ENCODE peak calls at places on chromosomes 6 and 20, in seven cellular contexts. A is MM.1S, P is IMR-90, S is epithelial cell of esophagus, C is pancreas, M is colonic mucosa, Z is AG04449. E is an unnamed sample.

GRCh38 chr6:71268710-71269437 is 19.7 kb upstream of the OGFRL1 start:
- DNase-seq in A (no peak), P (no peak), S (no peak), C (no peak), M (no peak), Z (no peak), E (no peak)

GRCh38 chr6:143038845-143039244 is 21.8 kb upstream of the AIG1 start:
- DNase-seq in A (no peak), P (no peak), S (no peak), C (no peak), M (no peak), Z (no peak), E (no peak)

GRCh38 chr20:57415791-57416190 is 24.6 kb downstream of the RBM38 start:
- DNase-seq in A (no peak), P (no peak), S (no peak), C (no peak), M (no peak), Z (no peak), E (no peak)

GRCh38 chr6:44956426-44956825 is 371.7 kb upstream of the RUNX2 start:
- DNase-seq in A (no peak), P (peak), S (no peak), C (no peak), M (no peak), Z (peak), E (peak)

GRCh38 chr6:15574023-15574422 is 88.8 kb downstream of the DTNBP1 start:
- DNase-seq in A (no peak), P (no peak), S (no peak), C (no peak), M (no peak), Z (no peak), E (no peak)

GRCh38 chr6:115573866-115574265 is 486.8 kb downstream of the FRK start:
- DNase-seq in A (no peak), P (peak), S (no peak), C (no peak), M (no peak), Z (no peak), E (no peak)

GRCh38 chr6:97288188-97288587 is 5.2 kb upstream of the MMS22L start:
- DNase-seq in A (no peak), P (no peak), S (no peak), C (no peak), M (no peak), Z (no peak), E (no peak)

GRCh38 chr6:144898052-144898689 is 613.0 kb downstream of the UTRN start:
- DNase-seq in A (no peak), P (peak), S (peak), C (no peak), M (no peak), Z (no peak), E (peak)

GRCh38 chr20:3786665-3787639 is at the start of gene CENPB:
- DNase-seq in A (peak), P (peak), S (peak), C (peak), M (peak), Z (no peak), E (peak)

GRCh38 chr20:50121858-50122271 is 8.9 kb upstream of the UBE2V1 start:
- DNase-seq in A (no peak), P (peak), S (peak), C (no peak), M (no peak), Z (no peak), E (no peak)

GRCh38 chr20:59006167-59006863 is 739 bp downstream of the CTSZ start:
- DNase-seq in A (no peak), P (no peak), S (no peak), C (no peak), M (peak), Z (no peak), E (no peak)
- H3K4me3 ChIP-seq in A (peak), P (peak), S (peak), C (peak), M (peak), Z (peak), E (peak)

DNA sequence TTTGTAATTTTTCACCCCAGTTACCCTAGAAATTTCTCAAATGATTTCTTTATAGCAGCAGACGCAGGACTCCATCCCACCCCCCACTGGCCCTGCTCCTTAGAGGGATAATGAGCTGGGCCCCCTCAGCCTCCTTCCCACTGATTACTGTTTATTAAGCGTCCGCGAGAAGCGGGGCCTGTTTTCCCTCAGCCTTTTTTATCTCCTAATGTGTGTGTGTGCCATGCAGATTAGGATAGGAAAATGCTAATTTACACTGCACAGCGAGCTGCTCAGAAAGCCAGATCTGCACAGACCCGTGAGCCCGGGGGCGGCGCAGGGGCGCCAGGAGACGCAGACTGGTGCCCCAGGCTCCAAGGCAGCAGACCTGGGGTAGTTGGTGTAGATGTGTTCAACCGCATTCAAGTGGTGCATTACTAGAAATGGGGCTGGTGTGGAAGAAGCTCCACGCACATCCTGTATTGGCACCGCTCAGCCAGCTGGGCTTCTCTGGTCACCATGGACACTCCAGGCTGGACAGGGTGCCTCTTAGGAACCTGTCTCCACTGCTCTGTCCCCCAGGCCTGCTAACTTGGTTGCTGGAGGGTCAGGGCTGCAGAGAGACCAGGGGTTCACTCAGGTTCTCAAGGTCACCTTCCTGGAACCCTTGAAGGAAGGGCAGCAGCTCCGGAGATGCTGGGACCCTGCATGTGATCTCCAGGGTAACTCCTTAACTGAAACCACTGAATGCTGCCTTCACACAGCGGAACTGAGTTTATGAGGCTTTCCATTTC is 256.2 kb downstream of the ERMARD start:
- DNase-seq in A (no peak), P (no peak), S (no peak), C (no peak), M (no peak), Z (no peak), E (no peak)
- H3K4me3 ChIP-seq in A (no peak), P (no peak), S (no peak), C (no peak), M (no peak), Z (no peak), E (no peak)

GRCh38 chr6:98824163-98824906 is 10.0 kb upstream of the POU3F2 start:
- DNase-seq in A (no peak), P (no peak), S (no peak), C (no peak), M (no peak), Z (no peak), E (no peak)
- H3K4me3 ChIP-seq in A (no peak), P (no peak), S (no peak), C (no peak), M (no peak), Z (no peak), E (no peak)

GRCh38 chr6:43695078-43695966 is 7.7 kb upstream of the MRPS18A start:
- DNase-seq in A (no peak), P (no peak), S (peak), C (no peak), M (peak), Z (no peak), E (no peak)
- H3K4me3 ChIP-seq in A (no peak), P (no peak), S (no peak), C (no peak), M (no peak), Z (no peak), E (no peak)